ENCODE peak calls at places on chromosomes 3 and 15, in seven cellular contexts. U is PC-3; T is GM23248; Z is neuronal stem cell; J is keratinocyte; D is IMR-90; V is CD8-positive, alpha-beta memory T cell. S is an unnamed sample.

GRCh38 chr3:192812736-192813383 is 85.5 kb upstream of the FGF12 start:
- DNase-seq in U (peak), T (peak), Z (peak), J (no peak), D (peak), V (no peak), S (peak)

GRCh38 chr15:97840501-97840900 is 120.0 kb upstream of the ARRDC4 start:
- DNase-seq in U (no peak), T (no peak), Z (no peak), J (no peak), D (no peak), V (no peak), S (no peak)

GRCh38 chr3:116067275-116067674 is 378.0 kb downstream of the LSAMP start:
- DNase-seq in U (no peak), T (no peak), Z (no peak), J (no peak), D (no peak), V (no peak), S (no peak)

GRCh38 chr3:129344540-129345220 is 66.0 kb downstream of the HMCES start:
- DNase-seq in U (no peak), T (no peak), Z (no peak), J (no peak), D (no peak), V (no peak), S (no peak)

GRCh38 chr3:117963858-117964257 is 1070.8 kb downstream of the IGSF11 start:
- DNase-seq in U (no peak), T (no peak), Z (no peak), J (no peak), D (no peak), V (no peak), S (no peak)

GRCh38 chr3:129560931-129561594 is 18.1 kb downstream of the H1-8 start:
- DNase-seq in U (no peak), T (peak), Z (no peak), J (no peak), D (peak), V (no peak), S (peak)

GRCh38 chr3:107574650-107575049 is 51.9 kb downstream of the BBX start:
- DNase-seq in U (peak), T (peak), Z (no peak), J (no peak), D (peak), V (no peak), S (peak)

GRCh38 chr3:123769360-123769743 is 114.8 kb downstream of the MYLK start:
- DNase-seq in U (peak), T (no peak), Z (no peak), J (no peak), D (no peak), V (no peak), S (no peak)

GRCh38 chr15:85047271-85047948 is 65.8 kb downstream of the PDE8A start:
- DNase-seq in U (peak), T (peak), Z (no peak), J (no peak), D (peak), V (peak), S (peak)

GRCh38 chr15:81749667-81750360 is 296.0 kb downstream of the MEX3B start:
- DNase-seq in U (no peak), T (no peak), Z (no peak), J (no peak), D (no peak), V (no peak), S (no peak)

GRCh38 chr15:89139613-89140499 is 51.6 kb downstream of the ABHD2 start:
- DNase-seq in U (no peak), T (no peak), Z (no peak), J (no peak), D (no peak), V (no peak), S (peak)

GRCh38 chr15:36469567-36469966 is 109.9 kb upstream of the CDIN1 start:
- DNase-seq in U (no peak), T (peak), Z (no peak), J (no peak), D (peak), V (no peak), S (peak)

GRCh38 chr15:50280271-50280670 is 14.7 kb upstream of the HDC start:
- DNase-seq in U (no peak), T (no peak), Z (no peak), J (peak), D (no peak), V (no peak), S (no peak)

GRCh38 chr15:65666257-65666656 is 44.5 kb downstream of the SLC24A1 start:
- DNase-seq in U (peak), T (peak), Z (no peak), J (no peak), D (peak), V (no peak), S (peak)

GRCh38 chr15:48748535-48748934 is 62.3 kb downstream of the CEP152 start:
- DNase-seq in U (no peak), T (peak), Z (no peak), J (no peak), D (peak), V (no peak), S (peak)

GRCh38 chr3:178439504-178439903 is 96.7 kb upstream of the KCNMB2 start:
- DNase-seq in U (peak), T (peak), Z (no peak), J (no peak), D (peak), V (no peak), S (peak)

GRCh38 chr15:31606261-31606669 is 279.6 kb downstream of the KLF13 start:
- DNase-seq in U (peak), T (peak), Z (no peak), J (peak), D (peak), V (no peak), S (peak)

GRCh38 chr15:79372428-79372827 is 59.7 kb upstream of the MINAR1 start:
- DNase-seq in U (no peak), T (no peak), Z (no peak), J (no peak), D (no peak), V (no peak), S (no peak)

GRCh38 chr3:78734048-78734637 is 1033.7 kb downstream of the ROBO1 start:
- DNase-seq in U (peak), T (peak), Z (no peak), J (no peak), D (peak), V (no peak), S (peak)

GRCh38 chr15:96415513-96416217 is 85.2 kb downstream of the NR2F2 start:
- DNase-seq in U (no peak), T (no peak), Z (no peak), J (no peak), D (no peak), V (no peak), S (no peak)

GRCh38 chr3:30342319-30343060 is 263.9 kb upstream of the TGFBR2 start:
- DNase-seq in U (peak), T (peak), Z (no peak), J (peak), D (peak), V (no peak), S (peak)

GRCh38 chr3:114067804-114068203 is 11.3 kb downstream of the QTRT2 start:
- DNase-seq in U (no peak), T (no peak), Z (no peak), J (no peak), D (no peak), V (no peak), S (no peak)

GRCh38 chr3:129481783-129482332 is 41.8 kb downstream of the IFT122 start:
- DNase-seq in U (no peak), T (peak), Z (no peak), J (peak), D (no peak), V (peak), S (peak)

GRCh38 chr3:12265558-12265957 is 23.3 kb upstream of the PPARG start:
- DNase-seq in U (no peak), T (no peak), Z (no peak), J (no peak), D (peak), V (no peak), S (no peak)

GRCh38 chr15:77944002-77944867 is 133.3 kb downstream of the TBC1D2B start:
- DNase-seq in U (peak), T (peak), Z (peak), J (no peak), D (peak), V (no peak), S (peak)

GRCh38 chr15:51621155-51621554 is 1.4 kb downstream of the DMXL2 start:
- DNase-seq in U (no peak), T (no peak), Z (no peak), J (no peak), D (no peak), V (no peak), S (no peak)

GRCh38 chr15:89679221-89679620 is at the start of gene PLIN1:
- DNase-seq in U (no peak), T (no peak), Z (no peak), J (no peak), D (no peak), V (no peak), S (no peak)

GRCh38 chr15:51869074-51869425 is 39.6 kb downstream of the TMOD3 start:
- DNase-seq in U (peak), T (peak), Z (no peak), J (no peak), D (peak), V (no peak), S (peak)

GRCh38 chr15:42163947-42164550 is 7.6 kb upstream of the PLA2G4F start:
- DNase-seq in U (no peak), T (no peak), Z (no peak), J (no peak), D (no peak), V (no peak), S (no peak)

GRCh38 chr3:52841211-52841980 is 6.6 kb upstream of the MUSTN1 start:
- DNase-seq in U (no peak), T (no peak), Z (no peak), J (no peak), D (peak), V (no peak), S (no peak)

GRCh38 chr3:44883999-44884431 is 9.6 kb downstream of the TGM4 start:
- DNase-seq in U (peak), T (peak), Z (no peak), J (peak), D (peak), V (no peak), S (peak)

GRCh38 chr3:181715601-181716340 is 4.0 kb downstream of the SOX2 start:
- DNase-seq in U (no peak), T (no peak), Z (no peak), J (no peak), D (no peak), V (no peak), S (no peak)

DNA sequence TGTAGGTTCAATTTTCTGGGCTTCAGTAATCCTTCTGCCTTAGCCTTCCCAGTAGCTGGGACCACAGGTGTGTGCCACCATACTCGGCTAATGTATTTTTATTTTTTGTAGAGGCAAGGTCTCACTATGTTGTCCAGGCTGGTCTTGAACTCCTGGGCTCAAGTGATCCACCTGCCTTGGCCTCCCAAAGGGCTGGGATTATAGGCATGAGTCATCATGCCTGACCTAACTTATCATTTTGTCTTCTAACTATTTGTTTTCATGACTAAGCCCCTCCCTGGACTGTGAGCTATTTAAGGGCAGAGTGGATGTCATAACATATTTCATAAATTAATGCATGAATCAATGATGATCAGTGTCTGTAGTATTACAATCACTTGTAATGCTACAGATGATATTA is 56.1 kb upstream of the PIAS1 start:
- DNase-seq in U (peak), T (peak), Z (no peak), J (peak), D (peak), V (no peak), S (peak)
- H3K27ac ChIP-seq in U (peak), T (no peak), Z (no peak), J (peak), D (no peak), V (no peak), S (peak)

GRCh38 chr3:186044427-186044826 is 64.5 kb downstream of the ETV5 start:
- DNase-seq in U (no peak), T (no peak), Z (peak), J (no peak), D (no peak), V (no peak), S (no peak)

GRCh38 chr3:186046838-186047237 is 62.1 kb downstream of the ETV5 start:
- DNase-seq in U (no peak), T (no peak), Z (no peak), J (no peak), D (no peak), V (no peak), S (no peak)

GRCh38 chr3:186042036-186042435 is 66.9 kb downstream of the ETV5 start:
- DNase-seq in U (no peak), T (no peak), Z (no peak), J (no peak), D (no peak), V (no peak), S (no peak)

GRCh38 chr3:186042521-186043202 is 66.2 kb downstream of the ETV5 start:
- DNase-seq in U (no peak), T (no peak), Z (no peak), J (no peak), D (peak), V (no peak), S (no peak)

GRCh38 chr3:186044973-186045372 is 63.9 kb downstream of the ETV5 start:
- DNase-seq in U (no peak), T (no peak), Z (peak), J (no peak), D (peak), V (no peak), S (no peak)
- H3K27ac ChIP-seq in U (no peak), T (no peak), Z (peak), J (no peak), D (no peak), V (no peak), S (no peak)

DNA sequence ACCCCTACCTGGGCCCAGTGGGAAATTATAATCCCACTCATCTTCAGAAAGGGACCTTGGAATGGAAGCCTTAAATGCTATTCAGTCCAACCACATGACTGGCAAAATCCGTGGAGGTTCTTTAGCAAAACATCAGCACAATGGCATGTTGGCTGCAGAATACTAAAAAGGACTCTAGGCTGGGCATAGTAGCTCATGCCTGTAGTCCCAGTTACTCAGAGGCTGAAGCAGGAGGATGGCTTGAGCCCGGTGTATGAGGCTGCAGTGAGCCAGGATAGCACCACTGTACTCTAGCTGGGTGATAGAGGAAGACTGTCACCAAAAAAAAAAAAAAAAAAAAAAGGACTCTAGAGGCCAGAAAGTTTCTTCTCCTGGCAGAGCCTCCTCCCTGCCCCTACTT is 60.6 kb upstream of the RYK start:
- DNase-seq in U (peak), T (peak), Z (no peak), J (no peak), D (peak), V (no peak), S (no peak)
- H3K27ac ChIP-seq in U (no peak), T (peak), Z (no peak), J (peak), D (peak), V (no peak), S (no peak)

GRCh38 chr3:167843483-167843882 is 108.0 kb downstream of the SERPINI1 start:
- DNase-seq in U (no peak), T (no peak), Z (no peak), J (no peak), D (no peak), V (no peak), S (no peak)
- H3K27ac ChIP-seq in U (no peak), T (no peak), Z (no peak), J (no peak), D (no peak), V (no peak), S (no peak)

GRCh38 chr3:102904629-102905028 is 469.8 kb downstream of the ZPLD1 start:
- DNase-seq in U (no peak), T (no peak), Z (no peak), J (no peak), D (no peak), V (no peak), S (no peak)

GRCh38 chr3:102906837-102907236 is 472.0 kb downstream of the ZPLD1 start:
- DNase-seq in U (no peak), T (no peak), Z (no peak), J (no peak), D (no peak), V (no peak), S (no peak)

GRCh38 chr3:102905826-102906225 is 471.0 kb downstream of the ZPLD1 start:
- DNase-seq in U (no peak), T (no peak), Z (no peak), J (no peak), D (no peak), V (no peak), S (no peak)

DNA sequence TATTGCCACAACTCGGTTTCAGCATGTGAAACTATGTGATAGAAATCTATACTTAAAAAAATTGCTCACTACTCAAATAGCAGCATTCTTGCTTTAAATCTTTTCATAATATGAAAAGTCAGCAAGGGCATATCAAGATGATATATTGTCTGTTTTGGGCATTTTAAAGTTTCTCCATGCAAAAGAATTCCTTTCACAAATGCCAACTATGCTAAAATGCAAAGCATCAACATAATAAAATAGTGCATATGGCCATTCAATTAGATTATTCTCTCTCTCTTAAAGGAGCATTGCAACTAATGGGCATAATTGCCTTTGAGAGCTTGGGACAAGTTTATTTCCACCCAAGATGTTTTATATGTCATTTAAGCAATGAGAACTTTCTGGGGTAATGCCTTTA is 475.1 kb downstream of the ZPLD1 start:
- DNase-seq in U (no peak), T (no peak), Z (no peak), J (no peak), D (no peak), V (no peak), S (no peak)
- H3K27ac ChIP-seq in U (no peak), T (no peak), Z (no peak), J (no peak), D (no peak), V (no peak), S (no peak)